ENCODE peak calls at places on chromosome X, in four cellular contexts. One of them, this sample, is unnamed.

GRCh38 chrX:6226053-6226645 is 2.5 kb downstream of the NLGN4X start:
- DNase-seq in tibial nerve: no peak
- DNase-seq in cardiac fibroblast: no peak
- DNase-seq in testis: peak; percentile 14
- DNase-seq in this sample: no peak

GRCh38 chrX:123960956-123961267 is 594 bp upstream of the STAG2 start:
- DNase-seq in testis: no peak
- DNase-seq in tibial nerve: no peak
- DNase-seq in cardiac fibroblast: no peak
- DNase-seq in this sample: no peak

GRCh38 chrX:124917011-124917410 is 402.7 kb upstream of the TEX13C start:
- DNase-seq in testis: no peak
- DNase-seq in tibial nerve: no peak
- DNase-seq in cardiac fibroblast: no peak
- DNase-seq in this sample: no peak

GRCh38 chrX:148501121-148502066 is 977 bp downstream of the AFF2 start:
- DNase-seq in tibial nerve: no peak
- DNase-seq in cardiac fibroblast: no peak
- DNase-seq in testis: peak; percentile 32
- DNase-seq in this sample: peak; percentile 78

GRCh38 chrX:8629871-8630270 is 102.1 kb downstream of the ANOS1 start:
- DNase-seq in testis: no peak
- DNase-seq in cardiac fibroblast: peak; percentile 0
- DNase-seq in tibial nerve: no peak
- DNase-seq in this sample: no peak

GRCh38 chrX:98067611-98068010 is 1183.9 kb downstream of the RPA4 start:
- DNase-seq in testis: no peak
- DNase-seq in tibial nerve: no peak
- DNase-seq in cardiac fibroblast: peak; percentile 1
- DNase-seq in this sample: no peak

GRCh38 chrX:21960569-21960968 is 20.1 kb downstream of the SMS start:
- DNase-seq in cardiac fibroblast: no peak
- DNase-seq in testis: peak; percentile 22
- DNase-seq in tibial nerve: no peak
- DNase-seq in this sample: no peak

GRCh38 chrX:134026732-134027311 is 41.4 kb upstream of the GPC3 start:
- DNase-seq in cardiac fibroblast: peak; percentile 17
- DNase-seq in testis: peak; percentile 46
- DNase-seq in tibial nerve: peak; percentile 19
- DNase-seq in this sample: peak; percentile 25

GRCh38 chrX:34563809-34564208 is 93.3 kb downstream of the TMEM47 start:
- DNase-seq in cardiac fibroblast: peak; percentile 31
- DNase-seq in testis: no peak
- DNase-seq in tibial nerve: no peak
- DNase-seq in this sample: no peak

GRCh38 chrX:130688360-130688759 is 214.6 kb downstream of the ENOX2 start:
- DNase-seq in testis: no peak
- DNase-seq in tibial nerve: no peak
- DNase-seq in cardiac fibroblast: no peak
- DNase-seq in this sample: no peak

GRCh38 chrX:85052207-85052606 is 48.5 kb downstream of the APOOL start:
- DNase-seq in testis: no peak
- DNase-seq in cardiac fibroblast: no peak
- DNase-seq in tibial nerve: no peak
- DNase-seq in this sample: no peak

GRCh38 chrX:135484636-135485289 is 35.7 kb upstream of the INTS6L start:
- DNase-seq in tibial nerve: no peak
- DNase-seq in cardiac fibroblast: peak; percentile 61
- DNase-seq in testis: peak; percentile 16
- DNase-seq in this sample: no peak

GRCh38 chrX:130299279-130300009 is 30.7 kb upstream of the ZNF280C start:
- DNase-seq in tibial nerve: no peak
- DNase-seq in testis: peak; percentile 18
- DNase-seq in cardiac fibroblast: no peak
- DNase-seq in this sample: no peak

GRCh38 chrX:39854772-39855747 is 242.7 kb downstream of the BCOR start:
- DNase-seq in testis: no peak
- DNase-seq in cardiac fibroblast: no peak
- DNase-seq in tibial nerve: no peak
- DNase-seq in this sample: no peak

GRCh38 chrX:117510453-117510852 is 606.2 kb downstream of the KLHL13 start:
- DNase-seq in cardiac fibroblast: no peak
- DNase-seq in tibial nerve: no peak
- DNase-seq in testis: peak; percentile 11
- DNase-seq in this sample: no peak

GRCh38 chrX:37976153-37976552 is 30.2 kb upstream of the SYTL5 start:
- DNase-seq in testis: no peak
- DNase-seq in cardiac fibroblast: no peak
- DNase-seq in tibial nerve: no peak
- DNase-seq in this sample: peak; percentile 64

GRCh38 chrX:106039920-106040319 is 1.4 kb upstream of the SERPINA7 start:
- DNase-seq in tibial nerve: no peak
- DNase-seq in cardiac fibroblast: peak; percentile 2
- DNase-seq in testis: peak; percentile 15
- DNase-seq in this sample: no peak

DNA sequence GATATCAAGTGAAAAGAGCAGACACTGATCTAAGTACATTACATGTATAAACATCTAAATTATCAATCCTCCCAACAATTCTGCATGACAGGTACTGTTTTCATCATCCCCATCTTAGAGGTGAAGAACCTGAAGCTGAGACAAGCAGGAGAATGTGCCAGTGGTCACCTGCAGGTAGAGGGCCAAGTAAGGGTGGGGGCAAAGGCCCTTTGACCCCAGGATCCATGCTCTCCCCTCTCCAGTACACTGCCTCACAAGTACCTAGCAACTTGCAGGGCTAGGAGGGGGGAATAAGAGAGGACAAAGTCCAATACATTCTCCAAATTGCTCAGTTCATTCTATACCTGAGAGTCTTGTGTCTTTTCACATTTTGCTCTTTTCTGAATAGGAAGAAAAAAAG is 8.3 kb upstream of the MAP7D2 start:
- DNase-seq in tibial nerve: no peak
- DNase-seq in cardiac fibroblast: no peak
- DNase-seq in testis: no peak
- DNase-seq in this sample: no peak
- H3K4me3 ChIP-seq in tibial nerve: no peak overlapping the region
- H3K4me3 ChIP-seq in cardiac fibroblast: no peak overlapping the region
- H3K4me3 ChIP-seq in testis: no peak overlapping the region
- H3K4me3 ChIP-seq in this sample: no peak overlapping the region

GRCh38 chrX:104566921-104567501 is 1.0 kb downstream of the IL1RAPL2 start:
- DNase-seq in cardiac fibroblast: peak; percentile 0
- DNase-seq in tibial nerve: no peak
- DNase-seq in testis: no peak
- DNase-seq in this sample: no peak
- H3K4me3 ChIP-seq in cardiac fibroblast: no peak overlapping the region
- H3K4me3 ChIP-seq in tibial nerve: peak overlapping the region; percentile 30
- H3K4me3 ChIP-seq in testis: no peak overlapping the region
- H3K4me3 ChIP-seq in this sample: no peak overlapping the region

GRCh38 chrX:48509245-48509590 is 426 bp downstream of the PORCN start:
- DNase-seq in testis: no peak
- DNase-seq in cardiac fibroblast: no peak
- DNase-seq in tibial nerve: no peak
- DNase-seq in this sample: no peak

GRCh38 chrX:48507246-48507645 is 1.5 kb upstream of the PORCN start:
- DNase-seq in testis: no peak
- DNase-seq in tibial nerve: no peak
- DNase-seq in cardiac fibroblast: no peak
- DNase-seq in this sample: no peak

GRCh38 chrX:48511561-48511960 is 2.8 kb downstream of the PORCN start:
- DNase-seq in testis: no peak
- DNase-seq in cardiac fibroblast: peak; percentile 22
- DNase-seq in tibial nerve: no peak
- DNase-seq in this sample: peak; percentile 78

GRCh38 chrX:48508400-48509244 is at the start of gene PORCN:
- DNase-seq in cardiac fibroblast: peak; percentile 59
- DNase-seq in tibial nerve: peak; percentile 60
- DNase-seq in testis: peak; percentile 86
- DNase-seq in this sample: peak; percentile 97

DNA sequence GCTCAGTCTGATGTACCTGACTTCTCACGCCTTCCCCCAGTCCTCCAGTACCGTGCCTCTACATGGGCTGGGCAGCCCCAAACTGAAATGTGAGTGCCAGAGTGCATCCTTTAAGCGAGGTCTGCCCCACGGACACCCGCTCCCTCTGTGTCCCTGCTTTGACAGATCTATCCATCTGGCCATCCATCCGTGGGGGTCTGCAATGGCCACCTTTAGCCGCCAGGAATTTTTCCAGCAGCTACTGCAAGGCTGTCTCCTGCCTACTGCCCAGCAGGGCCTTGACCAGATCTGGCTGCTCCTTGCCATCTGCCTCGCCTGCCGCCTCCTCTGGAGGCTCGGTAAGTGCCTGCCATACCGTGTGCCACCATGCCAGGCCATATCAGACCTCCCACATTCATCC is 827 bp downstream of the PORCN start:
- DNase-seq in tibial nerve: no peak
- DNase-seq in testis: no peak
- DNase-seq in cardiac fibroblast: no peak
- DNase-seq in this sample: peak; percentile 77
- H3K4me3 ChIP-seq in tibial nerve: peak overlapping the region; percentile 67
- H3K4me3 ChIP-seq in testis: peak overlapping the region; percentile 64
- H3K4me3 ChIP-seq in cardiac fibroblast: peak overlapping the region; percentile 77
- H3K4me3 ChIP-seq in this sample: peak overlapping the region; percentile 83

GRCh38 chrX:331772-332495 is 13.3 kb upstream of the GTPBP6 start:
- DNase-seq in tibial nerve: no peak
- DNase-seq in testis: no peak
- DNase-seq in cardiac fibroblast: no peak
- DNase-seq in this sample: peak; percentile 90
- H3K4me3 ChIP-seq in tibial nerve: no peak overlapping the region
- H3K4me3 ChIP-seq in testis: no peak overlapping the region
- H3K4me3 ChIP-seq in cardiac fibroblast: no peak overlapping the region
- H3K4me3 ChIP-seq in this sample: peak overlapping the region; percentile 50

GRCh38 chrX:103616676-103617186 is 9.0 kb downstream of the TCEAL3 start:
- DNase-seq in testis: no peak
- DNase-seq in tibial nerve: no peak
- DNase-seq in cardiac fibroblast: no peak
- DNase-seq in this sample: no peak
- H3K4me3 ChIP-seq in testis: no peak overlapping the region
- H3K4me3 ChIP-seq in tibial nerve: no peak overlapping the region
- H3K4me3 ChIP-seq in cardiac fibroblast: no peak overlapping the region
- H3K4me3 ChIP-seq in this sample: no peak overlapping the region

GRCh38 chrX:56788717-56789122 is 59.7 kb downstream of the NBDY start:
- DNase-seq in testis: peak; percentile 54
- DNase-seq in tibial nerve: no peak
- DNase-seq in cardiac fibroblast: no peak
- DNase-seq in this sample: no peak
- H3K4me3 ChIP-seq in testis: no peak overlapping the region
- H3K4me3 ChIP-seq in tibial nerve: peak overlapping the region; percentile 8
- H3K4me3 ChIP-seq in cardiac fibroblast: no peak overlapping the region
- H3K4me3 ChIP-seq in this sample: peak overlapping the region; percentile 39

DNA sequence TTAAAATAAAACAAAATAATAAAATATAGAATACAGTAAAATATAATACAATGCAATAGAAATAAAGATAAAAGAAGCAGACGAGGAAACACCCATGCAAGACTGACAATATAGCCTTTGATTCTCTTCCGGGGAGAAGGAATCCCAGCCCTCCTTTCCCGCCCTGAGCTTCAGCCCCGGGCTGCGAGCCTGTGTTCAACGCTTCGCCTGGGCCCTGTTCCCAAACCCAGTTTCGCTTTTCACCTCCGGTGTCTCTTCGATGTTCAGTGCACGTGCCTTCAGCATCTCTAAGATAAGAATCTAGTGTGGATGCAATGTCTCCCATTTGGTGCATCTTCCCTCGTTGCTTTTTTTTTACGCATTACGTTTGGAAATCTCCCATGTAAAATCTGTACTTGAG is 38.4 kb upstream of the ARSD start:
- DNase-seq in cardiac fibroblast: no peak
- DNase-seq in testis: no peak
- DNase-seq in tibial nerve: no peak
- DNase-seq in this sample: peak; percentile 53
- H3K4me3 ChIP-seq in cardiac fibroblast: no peak overlapping the region
- H3K4me3 ChIP-seq in testis: no peak overlapping the region
- H3K4me3 ChIP-seq in tibial nerve: peak overlapping the region; percentile 33
- H3K4me3 ChIP-seq in this sample: peak overlapping the region; percentile 70

GRCh38 chrX:65463550-65463949 is 71.0 kb downstream of the LAS1L start:
- DNase-seq in cardiac fibroblast: peak; percentile 65
- DNase-seq in tibial nerve: no peak
- DNase-seq in testis: no peak
- DNase-seq in this sample: peak; percentile 6
- H3K4me3 ChIP-seq in cardiac fibroblast: no peak overlapping the region
- H3K4me3 ChIP-seq in tibial nerve: no peak overlapping the region
- H3K4me3 ChIP-seq in testis: no peak overlapping the region
- H3K4me3 ChIP-seq in this sample: no peak overlapping the region

GRCh38 chrX:68927178-68927577 is 98.4 kb downstream of the EFNB1 start:
- DNase-seq in cardiac fibroblast: no peak
- DNase-seq in testis: no peak
- DNase-seq in tibial nerve: no peak
- DNase-seq in this sample: no peak
- H3K4me3 ChIP-seq in cardiac fibroblast: no peak overlapping the region
- H3K4me3 ChIP-seq in testis: no peak overlapping the region
- H3K4me3 ChIP-seq in tibial nerve: no peak overlapping the region
- H3K4me3 ChIP-seq in this sample: no peak overlapping the region

DNA sequence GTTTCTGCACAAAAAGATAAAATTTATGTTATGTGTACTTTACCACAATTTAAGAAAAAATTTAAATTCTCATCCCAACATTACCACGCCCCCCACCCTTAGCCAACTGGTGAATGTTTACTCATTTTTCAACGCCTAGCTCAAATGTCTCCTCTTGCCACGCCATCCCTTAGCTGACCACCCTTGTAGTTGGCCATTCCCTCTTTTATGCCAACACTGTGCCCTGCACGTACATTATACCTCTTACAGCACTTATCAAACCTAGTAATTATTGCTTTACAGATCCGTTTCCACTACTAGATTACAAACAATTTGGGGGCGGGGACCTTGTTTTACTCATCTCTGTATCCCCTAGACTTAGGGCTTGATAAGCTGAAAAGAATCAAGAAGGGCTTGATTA is 644 bp downstream of the ERCC6L start:
- DNase-seq in cardiac fibroblast: no peak
- DNase-seq in testis: no peak
- DNase-seq in tibial nerve: no peak
- DNase-seq in this sample: peak; percentile 74
- H3K4me3 ChIP-seq in cardiac fibroblast: peak overlapping the region; percentile 56
- H3K4me3 ChIP-seq in testis: no peak overlapping the region
- H3K4me3 ChIP-seq in tibial nerve: no peak overlapping the region
- H3K4me3 ChIP-seq in this sample: peak overlapping the region; percentile 65

This sample was measured in osteoblast.